ENCODE peak calls at places on chromosomes 5 and 9, in six cellular contexts. V, B, P, Y, K and U are unnamed samples.

GRCh38 chr9:114033397-114034103 is 44.5 kb downstream of the AMBP start:
- DNase-seq in B (no peak), Y (no peak), V (peak; percentile 53), K (peak; percentile 18), P (peak; percentile 68), U (peak; percentile 26)

GRCh38 chr5:147751156-147751830 is 31.2 kb downstream of the JAKMIP2 start:
- DNase-seq in V (peak; percentile 9), B (no peak), K (no peak), Y (no peak), P (no peak), U (no peak)

GRCh38 chr5:135110941-135111596 is 77.0 kb upstream of the PITX1 start:
- DNase-seq in B (no peak), P (no peak), Y (no peak), K (peak; percentile 11), V (no peak), U (no peak)

GRCh38 chr5:154860123-154860522 is 1.7 kb downstream of the CNOT8 start:
- DNase-seq in V (no peak), Y (peak; percentile 77), K (peak; percentile 74), P (no peak), B (no peak), U (peak; percentile 76)

GRCh38 chr5:145110826-145111225 is 724.3 kb downstream of the PRELID2 start:
- DNase-seq in K (no peak), V (no peak), P (no peak), B (no peak), Y (peak; percentile 16), U (no peak)

GRCh38 chr5:91469517-91470165 is 86.5 kb upstream of the ARRDC3 start:
- DNase-seq in V (no peak), K (peak; percentile 11), Y (no peak), P (no peak), B (no peak), U (no peak)

GRCh38 chr9:126307306-126308061 is 19.1 kb upstream of the MVB12B start:
- DNase-seq in Y (no peak), P (no peak), K (no peak), B (no peak), V (peak; percentile 34), U (no peak)

GRCh38 chr5:2013301-2014057 is 130.8 kb upstream of the IRX4 start:
- DNase-seq in V (no peak), K (no peak), Y (no peak), B (no peak), P (no peak), U (no peak)

GRCh38 chr5:168151041-168151440 is 140.4 kb upstream of the WWC1 start:
- DNase-seq in K (no peak), P (no peak), Y (no peak), B (no peak), V (no peak), U (no peak)

GRCh38 chr9:107293555-107294085 is 10.5 kb downstream of the RAD23B start:
- DNase-seq in V (no peak), P (no peak), B (no peak), Y (no peak), K (no peak), U (no peak)